ENCODE peak calls at places on chromosomes 16 and 17, in seven cellular contexts. S, M, H, I, G, E and D are unnamed samples. For H3K4me1, the result is how much of the 10 kb centered on the place peaks cover.

GRCh38 chr16:11835891-11836652 is 15.3 kb downstream of the RSL1D1 start:
- DNase-seq in S (no peak), M (no peak), H (no peak), I (no peak), G (peak), E (no peak), D (no peak)

GRCh38 chr16:57051696-57052228 is 40.6 kb upstream of the CPNE2 start:
- DNase-seq in S (no peak), M (no peak), H (no peak), I (no peak), G (no peak), E (no peak), D (no peak)

GRCh38 chr17:69654981-69655581 is 240.6 kb downstream of the MAP2K6 start:
- DNase-seq in S (peak), M (peak), H (no peak), I (no peak), G (no peak), E (no peak), D (no peak)

GRCh38 chr16:14013571-14014283 is 57.4 kb upstream of the MRTFB start:
- DNase-seq in S (no peak), M (peak), H (no peak), I (no peak), G (peak), E (peak), D (no peak)

GRCh38 chr16:81595676-81596292 is 151.2 kb downstream of the CMIP start:
- DNase-seq in S (no peak), M (peak), H (no peak), I (no peak), G (no peak), E (no peak), D (no peak)

GRCh38 chr16:67296422-67296821 is 17.1 kb downstream of the PLEKHG4 start:
- DNase-seq in S (no peak), M (peak), H (no peak), I (no peak), G (no peak), E (peak), D (no peak)

GRCh38 chr17:56819431-56820145 is 14.1 kb downstream of the C17orf67 start:
- DNase-seq in S (peak), M (peak), H (peak), I (peak), G (peak), E (peak), D (peak)

GRCh38 chr16:1392826-1393225 is 21.7 kb downstream of the UNKL start:
- DNase-seq in S (no peak), M (no peak), H (no peak), I (no peak), G (no peak), E (no peak), D (no peak)

GRCh38 chr16:82331397-82331796 is 161.4 kb upstream of the MPHOSPH6 start:
- DNase-seq in S (no peak), M (no peak), H (no peak), I (no peak), G (no peak), E (no peak), D (no peak)

DNA sequence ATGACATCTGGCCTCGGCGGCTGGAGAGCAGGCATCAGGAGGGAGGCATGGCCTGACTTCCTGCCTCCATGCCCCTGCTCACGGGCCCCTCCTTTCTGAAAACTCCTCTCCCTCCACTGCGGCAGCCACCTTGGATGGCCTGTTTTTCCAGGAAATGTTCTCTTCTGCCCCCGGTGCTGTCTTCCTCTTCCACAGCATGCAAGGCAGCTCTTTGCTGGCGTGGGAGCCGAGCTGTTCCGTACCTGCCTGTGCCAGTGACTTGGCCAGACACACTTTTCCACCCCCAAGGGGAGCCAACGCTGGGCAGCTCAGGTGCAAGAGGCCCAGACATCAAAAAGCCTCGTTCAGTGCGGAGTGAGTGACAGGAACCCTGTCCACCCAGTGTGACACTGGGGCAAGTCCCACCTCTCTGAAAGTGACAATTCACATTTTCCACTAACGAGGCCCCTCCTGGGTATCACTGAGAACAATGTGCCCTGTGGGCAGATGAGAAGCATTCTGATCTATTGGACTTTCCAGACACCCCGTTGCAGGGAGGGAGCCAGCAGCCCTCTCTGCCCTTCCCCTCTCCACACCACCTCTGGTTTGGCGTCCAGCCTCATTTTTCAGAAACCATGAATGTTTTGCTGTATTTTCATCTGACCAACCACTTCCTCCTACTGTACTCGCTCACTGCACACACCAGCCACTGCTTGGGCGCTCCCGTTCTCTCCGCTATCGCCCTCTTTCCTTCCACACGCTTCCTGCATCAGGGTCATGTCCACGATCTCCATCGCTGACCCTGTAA is 31.1 kb downstream of the NSMCE1 start:
- DNase-seq in S (no peak), M (no peak), H (no peak), I (no peak), G (no peak), E (no peak), D (no peak)
- TF ChIP-seq CTCF in S (no peak), M (no peak), H (no peak), I (no peak), G (no peak), E (no peak), D (no peak)

GRCh38 chr16:86457621-86458456 is 52.5 kb upstream of the FOXF1 start:
- DNase-seq in S (no peak), M (no peak), H (no peak), I (no peak), G (no peak), E (no peak), D (no peak)

GRCh38 chr16:86461037-86461436 is 49.3 kb upstream of the FOXF1 start:
- DNase-seq in S (no peak), M (no peak), H (no peak), I (no peak), G (no peak), E (no peak), D (no peak)

GRCh38 chr16:86459266-86459665 is 51.1 kb upstream of the FOXF1 start:
- DNase-seq in S (no peak), M (no peak), H (no peak), I (no peak), G (no peak), E (no peak), D (no peak)

GRCh38 chr16:86455609-86456008 is 54.7 kb upstream of the FOXF1 start:
- DNase-seq in S (no peak), M (no peak), H (no peak), I (no peak), G (no peak), E (no peak), D (no peak)

GRCh38 chr16:86458457-86458777 is 51.9 kb upstream of the FOXF1 start:
- DNase-seq in S (no peak), M (no peak), H (no peak), I (no peak), G (no peak), E (no peak), D (no peak)
- H3K4me1 ChIP-seq in S (under half), M (under half), H (under half), I (under half), G (under half), E (under half), D (under half)

DNA sequence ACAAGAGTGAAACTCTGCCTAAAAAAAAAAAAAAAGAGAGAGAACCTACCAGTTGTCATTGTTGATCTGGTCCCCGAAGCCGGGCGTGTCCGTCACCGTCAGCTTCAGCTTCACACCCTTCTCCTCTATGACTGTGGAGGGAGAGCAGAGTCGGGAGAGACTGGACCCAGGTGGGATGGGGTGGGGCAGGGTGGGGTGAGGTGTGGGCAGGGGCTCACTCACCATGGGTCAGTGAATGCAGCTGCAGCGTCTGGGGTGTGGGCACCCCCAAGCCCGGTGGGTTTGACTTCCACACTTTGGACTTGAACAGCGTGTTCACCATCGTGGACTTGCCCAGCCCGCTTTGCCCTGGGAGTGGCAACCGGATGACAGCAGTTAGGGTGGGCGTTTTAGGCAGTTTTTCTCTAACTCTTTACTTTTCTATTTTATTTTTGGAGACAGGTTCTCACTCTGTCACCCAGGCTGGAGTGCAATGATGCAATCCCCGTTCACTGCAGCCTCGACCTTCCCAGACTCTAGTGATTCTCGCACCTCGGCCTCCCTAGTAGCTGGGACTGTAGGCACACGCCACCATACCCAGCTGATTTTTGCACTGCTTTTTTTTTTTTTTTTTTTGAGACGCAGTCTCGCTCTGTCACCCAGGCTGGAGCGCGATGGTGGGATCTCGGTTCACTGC is 2.2 kb downstream of the SEPTIN12 start:
- DNase-seq in S (no peak), M (no peak), H (no peak), I (no peak), G (no peak), E (no peak), D (no peak)
- TF ChIP-seq CTCF in S (no peak), M (no peak), H (no peak), I (no peak), G (no peak), E (no peak), D (no peak)

GRCh38 chr17:47902039-47902744 is 6.2 kb downstream of the SP2 start:
- DNase-seq in S (no peak), M (no peak), H (no peak), I (no peak), G (no peak), E (no peak), D (no peak)
- H3K4me1 ChIP-seq in S (under half), M (under half), H (under half), I (under half), G (half or more), E (under half), D (under half)

GRCh38 chr16:31009120-31009519 is 1.3 kb downstream of the STX1B start:
- DNase-seq in S (no peak), M (no peak), H (no peak), I (no peak), G (no peak), E (no peak), D (no peak)

GRCh38 chr16:31010943-31011342 is 505 bp upstream of the STX1B start:
- DNase-seq in S (no peak), M (no peak), H (no peak), I (no peak), G (no peak), E (no peak), D (no peak)

GRCh38 chr16:31008154-31008950 is 2.1 kb downstream of the STX1B start:
- DNase-seq in S (no peak), M (peak), H (no peak), I (no peak), G (no peak), E (no peak), D (no peak)

GRCh38 chr16:31010539-31010938 is at the start of gene STX1B:
- DNase-seq in S (no peak), M (no peak), H (no peak), I (no peak), G (peak), E (no peak), D (no peak)

GRCh38 chr16:31009894-31010293 is 544 bp downstream of the STX1B start:
- DNase-seq in S (no peak), M (no peak), H (no peak), I (no peak), G (no peak), E (no peak), D (no peak)
- TF ChIP-seq CTCF in S (no peak), M (peak), H (no peak), I (no peak), G (no peak), E (no peak), D (no peak)